ENCODE peak calls at places on chromosomes 4 and X, in four cellular contexts. W, J, T and R are unnamed samples.

GRCh38 chr4:70901607-70901983 is 574 bp upstream of the MOB1B start:
- DNase-seq in W (no peak), J (no peak), T (no peak), R (no peak)

GRCh38 chr4:156968479-156968984 is 3.1 kb downstream of the PDGFC start:
- DNase-seq in W (peak; percentile 58), J (no peak), T (peak; percentile 69), R (no peak)

GRCh38 chrX:25144043-25144940 is 128.5 kb upstream of the ARX start:
- DNase-seq in W (peak; percentile 54), J (peak; percentile 10), T (peak; percentile 88), R (no peak)

GRCh38 chrX:46310815-46311497 is 234.3 kb downstream of the ZNF674 start:
- DNase-seq in W (no peak), J (no peak), T (no peak), R (no peak)

GRCh38 chrX:134158821-134159512 is 78.0 kb upstream of the CCDC160 start:
- DNase-seq in W (no peak), J (no peak), T (no peak), R (no peak)

GRCh38 chr4:38017579-38017978 is 57.4 kb downstream of the PTTG2 start:
- DNase-seq in W (no peak), J (no peak), T (no peak), R (no peak)

GRCh38 chrX:130120321-130120731 is 10.0 kb upstream of the ELF4 start:
- DNase-seq in W (no peak), J (no peak), T (peak; percentile 63), R (no peak)

GRCh38 chrX:118976599-118977340 is 2.4 kb downstream of the LONRF3 start:
- DNase-seq in W (peak; percentile 79), J (no peak), T (no peak), R (peak; percentile 2)

GRCh38 chrX:124217289-124218251 is 114.9 kb upstream of the TEX13D start:
- DNase-seq in W (no peak), J (no peak), T (peak; percentile 67), R (peak; percentile 43)

GRCh38 chr4:123767801-123768200 is 371.2 kb downstream of the SPRY1 start:
- DNase-seq in W (no peak), J (no peak), T (no peak), R (no peak)

GRCh38 chr4:2794707-2795557 is 2.0 kb downstream of the SH3BP2 start:
- DNase-seq in W (peak; percentile 86), J (no peak), T (peak; percentile 1), R (no peak)

GRCh38 chr4:80989921-80990544 is 40.5 kb upstream of the BMP3 start:
- DNase-seq in W (no peak), J (peak; percentile 27), T (peak; percentile 71), R (peak; percentile 23)

GRCh38 chr4:162509333-162509732 is 345.5 kb upstream of the FSTL5 start:
- DNase-seq in W (no peak), J (no peak), T (no peak), R (no peak)

GRCh38 chrX:19748898-19749680 is 138.3 kb downstream of the SH3KBP1 start:
- DNase-seq in W (no peak), J (no peak), T (no peak), R (no peak)
- H3K4me3 ChIP-seq in W (no peak overlapping the region), J (no peak overlapping the region), T (peak overlapping the region; percentile 9), R (no peak overlapping the region)

DNA sequence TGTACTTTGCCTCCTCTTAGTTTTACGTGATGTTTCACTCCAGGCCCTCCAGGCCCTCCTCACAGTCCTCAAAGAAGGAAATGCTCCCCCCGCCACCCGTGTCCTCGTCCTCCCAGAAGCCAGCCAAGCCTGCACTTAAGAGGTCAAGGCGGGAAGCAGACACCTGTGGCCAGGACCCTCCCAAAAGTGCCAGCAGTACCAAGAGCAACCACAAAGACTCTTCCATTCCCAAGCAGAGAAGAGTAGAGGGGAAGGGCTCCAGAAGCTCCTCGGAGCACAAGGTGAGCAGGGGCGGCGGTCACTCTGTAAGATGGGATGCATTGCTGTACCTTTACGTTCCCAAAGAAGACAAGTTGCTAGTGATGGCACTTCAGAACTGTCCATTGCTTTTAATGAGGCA is 94.4 kb downstream of the KLHL8 start:
- DNase-seq in W (no peak), J (no peak), T (no peak), R (no peak)
- H3K27ac ChIP-seq in W (no peak overlapping the region), J (no peak overlapping the region), T (no peak overlapping the region), R (no peak overlapping the region)

GRCh38 chrX:11666180-11666579 is 460 bp upstream of the ARHGAP6 start:
- DNase-seq in W (no peak), J (no peak), T (peak; percentile 59), R (no peak)

GRCh38 chrX:11664211-11664888 is 1.4 kb downstream of the ARHGAP6 start:
- DNase-seq in W (no peak), J (no peak), T (peak; percentile 31), R (no peak)

GRCh38 chrX:11663875-11664210 is 1.9 kb downstream of the ARHGAP6 start:
- DNase-seq in W (no peak), J (no peak), T (peak; percentile 6), R (no peak)

GRCh38 chrX:11667286-11667685 is 1.6 kb upstream of the ARHGAP6 start:
- DNase-seq in W (no peak), J (no peak), T (no peak), R (no peak)

GRCh38 chrX:11665144-11666040 is at the start of gene ARHGAP6:
- DNase-seq in W (peak; percentile 33), J (no peak), T (peak; percentile 71), R (no peak)
- H3K4me3 ChIP-seq in W (peak within 1 kb of the TSS; percentile 52), J (peak within 1 kb of the TSS; percentile 52), T (peak within 1 kb of the TSS; percentile 57), R (no peak within 1 kb of the TSS)

GRCh38 chrX:7111518-7111917 is 36.0 kb upstream of the STS start:
- DNase-seq in W (no peak), J (no peak), T (no peak), R (no peak)
- H3K27ac ChIP-seq in W (no peak overlapping the region), J (no peak overlapping the region), T (no peak overlapping the region), R (no peak overlapping the region)

GRCh38 chr4:113941836-113942235 is 37.6 kb downstream of the ARSJ start:
- DNase-seq in W (no peak), J (no peak), T (no peak), R (no peak)

GRCh38 chr4:113947484-113947883 is 32.0 kb downstream of the ARSJ start:
- DNase-seq in W (no peak), J (no peak), T (no peak), R (no peak)

GRCh38 chr4:113943085-113943484 is 36.4 kb downstream of the ARSJ start:
- DNase-seq in W (no peak), J (no peak), T (no peak), R (no peak)

GRCh38 chr4:113945906-113946305 is 33.5 kb downstream of the ARSJ start:
- DNase-seq in W (no peak), J (no peak), T (no peak), R (no peak)

DNA sequence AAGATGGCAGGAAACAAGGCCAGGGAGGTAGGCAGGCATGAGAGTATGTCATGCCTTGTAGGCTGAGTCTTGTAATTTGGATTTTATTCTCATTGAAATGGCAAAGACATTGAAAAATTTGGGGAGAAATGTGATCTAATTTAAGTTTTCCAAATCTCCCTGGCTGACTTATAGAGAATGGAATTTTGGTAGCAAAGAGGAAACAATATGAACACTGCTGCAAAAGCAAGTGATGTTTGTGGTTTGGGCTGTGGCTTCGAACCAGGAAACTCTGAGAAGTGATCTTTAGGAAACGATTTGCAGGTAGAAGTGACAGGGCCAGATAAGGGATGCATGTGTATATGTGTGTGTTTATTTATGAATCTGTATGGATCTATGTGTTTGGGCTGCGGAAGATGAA is 35.6 kb downstream of the ARSJ start:
- DNase-seq in W (no peak), J (no peak), T (no peak), R (no peak)
- H3K4me3 ChIP-seq in W (no peak overlapping the region), J (no peak overlapping the region), T (no peak overlapping the region), R (no peak overlapping the region)

GRCh38 chr4:1214101-1215095 is 34.5 kb downstream of the CTBP1 start:
- DNase-seq in W (no peak), J (no peak), T (no peak), R (no peak)

GRCh38 chr4:1217366-1217765 is 31.6 kb downstream of the CTBP1 start:
- DNase-seq in W (no peak), J (no peak), T (no peak), R (no peak)

GRCh38 chr4:1216869-1217294 is 32.0 kb downstream of the CTBP1 start:
- DNase-seq in W (no peak), J (no peak), T (no peak), R (peak; percentile 57)

GRCh38 chr4:1215347-1216075 is 33.4 kb downstream of the CTBP1 start:
- DNase-seq in W (no peak), J (no peak), T (no peak), R (no peak)

GRCh38 chr4:1216076-1216614 is 32.8 kb downstream of the CTBP1 start:
- DNase-seq in W (no peak), J (no peak), T (no peak), R (no peak)
- H3K27ac ChIP-seq in W (peak overlapping the region; percentile 77), J (no peak overlapping the region), T (no peak overlapping the region), R (no peak overlapping the region)